ENCODE peak calls at places on chromosomes 4 and X, in five cellular contexts. R, D, W, F and M are unnamed samples.

GRCh38 chrX:108735087-108735679 is 1.2 kb downstream of the IRS4 start:
- DNase-seq in R (no peak), D (no peak), W (no peak), F (no peak), M (no peak)

GRCh38 chrX:95044331-95044730 is 1370.3 kb downstream of the FAM133A start:
- DNase-seq in R (no peak), D (no peak), W (no peak), F (no peak), M (no peak)

GRCh38 chrX:134377537-134377936 is 82.4 kb upstream of the HPRT1 start:
- DNase-seq in R (peak), D (no peak), W (peak), F (peak), M (no peak)

GRCh38 chr4:1047106-1047975 is 35.9 kb downstream of the FGFRL1 start:
- DNase-seq in R (no peak), D (no peak), W (no peak), F (no peak), M (no peak)

GRCh38 chrX:50698944-50699343 is 115.0 kb downstream of the SHROOM4 start:
- DNase-seq in R (no peak), D (no peak), W (no peak), F (no peak), M (no peak)

GRCh38 chr4:81522711-81523110 is 51.0 kb upstream of the RASGEF1B start:
- DNase-seq in R (no peak), D (no peak), W (no peak), F (no peak), M (no peak)

GRCh38 chrX:11787564-11787963 is 29.5 kb downstream of the MSL3 start:
- DNase-seq in R (peak), D (no peak), W (peak), F (peak), M (no peak)

GRCh38 chr4:162852642-162853041 is 314.0 kb downstream of the NAF1 start:
- DNase-seq in R (no peak), D (no peak), W (no peak), F (no peak), M (no peak)

GRCh38 chrX:153670748-153671588 is 2.6 kb downstream of the PNCK start:
- DNase-seq in R (no peak), D (no peak), W (peak), F (no peak), M (no peak)

GRCh38 chr4:140688711-140689598 is 67.2 kb downstream of the TBC1D9 start:
- DNase-seq in R (no peak), D (peak), W (no peak), F (peak), M (no peak)

GRCh38 chrX:37921758-37922157 is 74.4 kb upstream of the DYNLT3 start:
- DNase-seq in R (no peak), D (no peak), W (peak), F (peak), M (no peak)